ENCODE peak calls at places on chromosomes 5 and 9, in six cellular contexts. F, Q, X, B, N and Z are unnamed samples.

GRCh38 chr5:111703662-111704061 is 53.3 kb downstream of the NREP start:
- DNase-seq in F (peak; percentile 45), B (no peak), X (no peak), N (no peak), Q (no peak), Z (no peak)

GRCh38 chr5:51484326-51484725 is 101.1 kb downstream of the ISL1 start:
- DNase-seq in N (no peak), X (no peak), F (no peak), Q (no peak), B (no peak), Z (no peak)

GRCh38 chr9:131432597-131433301 is 38.9 kb downstream of the PRRC2B start:
- DNase-seq in N (no peak), Q (no peak), X (peak; percentile 97), B (peak; percentile 94), F (no peak), Z (no peak)

GRCh38 chr5:154829589-154830218 is 20.7 kb downstream of the FAXDC2 start:
- DNase-seq in N (no peak), X (peak; percentile 60), B (peak; percentile 43), Q (no peak), F (peak; percentile 73), Z (no peak)

GRCh38 chr9:105198023-105198422 is 46.4 kb upstream of the SLC44A1 start:
- DNase-seq in X (no peak), B (no peak), N (no peak), F (no peak), Q (no peak), Z (no peak)

GRCh38 chr5:176538985-176539384 is 1.8 kb upstream of the RNF44 start:
- DNase-seq in X (no peak), N (no peak), B (no peak), Q (no peak), F (no peak), Z (no peak)

GRCh38 chr5:136636001-136636400 is 270.7 kb upstream of the TRPC7 start:
- DNase-seq in B (no peak), X (no peak), N (no peak), Q (no peak), F (no peak), Z (no peak)

GRCh38 chr5:75049581-75050274 is 2.6 kb downstream of the GCNT4 start:
- DNase-seq in Q (peak; percentile 39), N (peak; percentile 60), B (peak; percentile 71), X (peak; percentile 62), F (peak; percentile 82), Z (peak; percentile 51)

GRCh38 chr5:150301170-150301505 is 1.6 kb downstream of the ARSI start:
- DNase-seq in B (peak; percentile 26), N (no peak), Q (peak; percentile 41), F (no peak), X (peak; percentile 46), Z (no peak)

GRCh38 chr9:28668158-28668557 is 1094.9 kb upstream of the C9orf72 start:
- DNase-seq in N (no peak), Q (no peak), B (no peak), X (no peak), F (no peak), Z (no peak)

GRCh38 chr9:77417570-77417969 is 230.6 kb downstream of the GNA14 start:
- DNase-seq in B (peak; percentile 78), Q (no peak), N (no peak), X (peak; percentile 79), F (no peak), Z (no peak)

GRCh38 chr5:122844916-122845252 is 529 bp upstream of the SNX24 start:
- DNase-seq in X (peak; percentile 7), F (no peak), Q (no peak), N (no peak), B (no peak), Z (no peak)

GRCh38 chr9:114321759-114322158 is 1.1 kb upstream of the ORM1 start:
- DNase-seq in X (peak; percentile 78), F (no peak), N (no peak), Q (no peak), B (peak; percentile 58), Z (no peak)

GRCh38 chr9:8521112-8521511 is 721.5 kb upstream of the DMAC1 start:
- DNase-seq in N (no peak), Q (no peak), X (no peak), F (no peak), B (no peak), Z (no peak)

GRCh38 chr9:23820731-23821399 is 5.2 kb downstream of the ELAVL2 start:
- DNase-seq in Q (no peak), N (no peak), B (no peak), X (no peak), F (no peak), Z (no peak)

GRCh38 chr5:59062986-59063683 is 480.3 kb downstream of the RAB3C start:
- DNase-seq in F (no peak), X (no peak), Q (no peak), N (no peak), B (no peak), Z (no peak)

GRCh38 chr9:36566813-36567217 is 5.9 kb upstream of the MELK start:
- DNase-seq in N (no peak), Q (no peak), F (no peak), B (peak; percentile 91), X (peak; percentile 25), Z (no peak)

GRCh38 chr5:142977363-142978051 is 207.3 kb downstream of the ARHGAP26 start:
- DNase-seq in Q (no peak), N (no peak), X (peak; percentile 94), B (peak; percentile 85), F (peak; percentile 42), Z (no peak)

GRCh38 chr5:60701317-60701988 is 1.5 kb upstream of the DEPDC1B start:
- DNase-seq in F (no peak), Q (no peak), X (no peak), B (peak; percentile 6), N (no peak), Z (no peak)

GRCh38 chr9:105044458-105044857 is 116.5 kb upstream of the ABCA1 start:
- DNase-seq in Q (no peak), N (no peak), X (no peak), F (no peak), B (no peak), Z (no peak)

GRCh38 chr5:57831942-57832341 is 349.3 kb upstream of the ACTBL2 start:
- DNase-seq in F (no peak), X (peak; percentile 47), Q (no peak), B (no peak), N (no peak), Z (no peak)
- H3K4me1 ChIP-seq in F (no peaks in the 10 kb centered on the region), X (peaks cover 12% of the 10 kb centered on the region), Q (no peaks in the 10 kb centered on the region), B (peaks cover 11% of the 10 kb centered on the region), N (no peaks in the 10 kb centered on the region), Z (peaks cover 1% of the 10 kb centered on the region)

DNA sequence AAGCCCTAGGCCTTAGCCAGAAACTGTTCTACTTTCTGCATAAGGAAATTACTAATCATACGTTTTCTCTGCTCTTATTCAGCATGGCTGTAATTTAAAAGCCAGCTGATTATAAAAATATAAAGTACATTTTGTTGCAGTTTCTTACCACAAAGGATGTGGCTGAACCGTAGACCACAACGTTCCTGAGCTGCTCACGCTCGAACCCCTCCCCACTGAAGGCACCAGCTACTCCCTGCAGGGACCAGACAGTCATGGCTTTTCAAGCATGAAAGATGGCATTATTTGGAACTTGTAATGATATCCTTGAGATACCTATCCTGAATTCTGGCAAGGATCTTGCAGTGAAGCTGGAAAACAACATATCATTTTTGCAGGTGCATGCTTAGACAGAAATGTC is 91.8 kb upstream of the DMRT1 start:
- DNase-seq in F (peak; percentile 77), Q (no peak), N (no peak), X (no peak), B (no peak), Z (no peak)
- H3K4me3 ChIP-seq in F (peak overlapping the region; percentile 55), Q (no peak overlapping the region), N (no peak overlapping the region), X (no peak overlapping the region), B (no peak overlapping the region), Z (no peak overlapping the region)

GRCh38 chr5:78407458-78407857 is 47.0 kb downstream of the SCAMP1 start:
- DNase-seq in Q (no peak), N (no peak), B (no peak), F (no peak), X (no peak), Z (no peak)

GRCh38 chr5:78411596-78411995 is 51.2 kb downstream of the SCAMP1 start:
- DNase-seq in Q (no peak), B (no peak), F (no peak), X (peak; percentile 37), N (no peak), Z (no peak)

GRCh38 chr5:78404682-78405293 is 44.4 kb downstream of the SCAMP1 start:
- DNase-seq in B (no peak), F (no peak), X (no peak), N (no peak), Q (no peak), Z (no peak)

GRCh38 chr5:78405820-78406750 is 45.7 kb downstream of the SCAMP1 start:
- DNase-seq in N (no peak), Q (no peak), B (peak; percentile 77), X (peak; percentile 76), F (no peak), Z (no peak)
- H3K27ac ChIP-seq in N (no peak overlapping the region), Q (no peak overlapping the region), B (peak overlapping the region; percentile 19), X (no peak overlapping the region), F (peak overlapping the region; percentile 8), Z (no peak overlapping the region)

GRCh38 chr9:121701736-121702261 is 50.4 kb downstream of the DAB2IP start:
- DNase-seq in Q (no peak), X (no peak), B (no peak), F (no peak), N (no peak), Z (no peak)
- H3K4me1 ChIP-seq in Q (no peaks in the 10 kb centered on the region), X (peaks cover 8% of the 10 kb centered on the region), B (no peaks in the 10 kb centered on the region), F (peaks cover 17% of the 10 kb centered on the region), N (no peaks in the 10 kb centered on the region), Z (peaks cover 14% of the 10 kb centered on the region)

GRCh38 chr9:112839331-112839730 is 51.3 kb downstream of the SLC46A2 start:
- DNase-seq in N (no peak), X (no peak), Q (no peak), F (no peak), B (no peak), Z (peak; percentile 44)
- H3K4me3 ChIP-seq in N (no peak overlapping the region), X (no peak overlapping the region), Q (no peak overlapping the region), F (no peak overlapping the region), B (no peak overlapping the region), Z (no peak overlapping the region)